ENCODE peak calls at places on chromosomes 7 and 10, in six cellular contexts. F is SK-N-SH, E is K562, A is GM12878, W is HepG2, Q is H1. X is an unnamed sample.
A peak's percentile ranks its signal among the peaks of the same experiment; 100 is the strongest.

GRCh38 chr10:111107023-111107422 is 30.2 kb downstream of the ADRA2A start:
- DNase-seq in F (no peak), E (peak; percentile 9), A (no peak), W (no peak), Q (no peak), X (no peak)

GRCh38 chr7:48760528-48761265 is 163.7 kb upstream of the CDC14C start:
- DNase-seq in F (no peak), E (no peak), A (no peak), W (no peak), Q (no peak), X (no peak)

GRCh38 chr7:96224682-96225081 is 97.2 kb downstream of the SLC25A13 start:
- DNase-seq in F (peak; percentile 51), E (peak; percentile 49), A (no peak), W (peak; percentile 16), Q (no peak), X (no peak)

GRCh38 chr7:116395125-116395791 is 104.3 kb upstream of the CAV2 start:
- DNase-seq in F (no peak), E (no peak), A (no peak), W (no peak), Q (peak; percentile 23), X (peak; percentile 94)

GRCh38 chr10:120131183-120131582 is 238.7 kb downstream of the SEC23IP start:
- DNase-seq in F (no peak), E (peak; percentile 12), A (no peak), W (no peak), Q (peak; percentile 29), X (no peak)

GRCh38 chr10:6119423-6119822 is 30.6 kb downstream of the RBM17 start:
- DNase-seq in F (no peak), E (no peak), A (no peak), W (no peak), Q (no peak), X (no peak)

GRCh38 chr10:118734477-118734876 is 20.3 kb downstream of the CACUL1 start:
- DNase-seq in F (no peak), E (no peak), A (no peak), W (no peak), Q (no peak), X (no peak)

GRCh38 chr10:593421-593820 is 96.0 kb downstream of the DIP2C start:
- DNase-seq in F (no peak), E (no peak), A (no peak), W (no peak), Q (no peak), X (no peak)

GRCh38 chr7:35799846-35800717 is 775 bp upstream of the SEPTIN7 start:
- DNase-seq in F (peak; percentile 85), E (peak; percentile 75), A (peak; percentile 19), W (peak; percentile 29), Q (peak; percentile 81), X (peak; percentile 82)

GRCh38 chr7:5636914-5637313 is 144.5 kb downstream of the RNF216 start:
- DNase-seq in F (peak; percentile 50), E (peak; percentile 56), A (no peak), W (no peak), Q (no peak), X (peak; percentile 90)

GRCh38 chr10:132110091-132110490 is 44.3 kb downstream of the JAKMIP3 start:
- DNase-seq in F (no peak), E (no peak), A (no peak), W (no peak), Q (no peak), X (no peak)

GRCh38 chr7:148708026-148708685 is 9.5 kb downstream of the CUL1 start:
- DNase-seq in F (no peak), E (no peak), A (no peak), W (no peak), Q (no peak), X (no peak)

GRCh38 chr10:33211123-33211878 is 123.2 kb downstream of the NRP1 start:
- DNase-seq in F (peak; percentile 22), E (no peak), A (no peak), W (no peak), Q (no peak), X (peak; percentile 92)

GRCh38 chr10:133278577-133279265 is 2.1 kb upstream of the ADAM8 start:
- DNase-seq in F (no peak), E (peak; percentile 85), A (no peak), W (peak; percentile 72), Q (no peak), X (peak; percentile 49)

GRCh38 chr10:11057018-11057417 is 39.3 kb downstream of the CELF2 start:
- DNase-seq in F (no peak), E (no peak), A (no peak), W (no peak), Q (no peak), X (no peak)

GRCh38 chr10:86711957-86712708 is 43.8 kb downstream of the LDB3 start:
- DNase-seq in F (peak; percentile 88), E (peak; percentile 44), A (peak; percentile 43), W (no peak), Q (no peak), X (peak; percentile 25)

GRCh38 chr7:36047254-36047653 is 105.8 kb upstream of the EEPD1 start:
- DNase-seq in F (no peak), E (no peak), A (no peak), W (no peak), Q (no peak), X (no peak)

GRCh38 chr7:128940494-128941322 is 3.0 kb downstream of the IRF5 start:
- DNase-seq in F (peak; percentile 39), E (no peak), A (peak; percentile 66), W (no peak), Q (no peak), X (no peak)

GRCh38 chr7:96266015-96266414 is 55.9 kb downstream of the SLC25A13 start:
- DNase-seq in F (no peak), E (no peak), A (no peak), W (peak; percentile 16), Q (no peak), X (no peak)

GRCh38 chr10:35765039-35765662 is 123.1 kb upstream of the FZD8 start:
- DNase-seq in F (no peak), E (peak; percentile 20), A (no peak), W (no peak), Q (no peak), X (no peak)

GRCh38 chr7:98049034-98049433 is 57.6 kb upstream of the LMTK2 start:
- DNase-seq in F (no peak), E (no peak), A (no peak), W (no peak), Q (peak; percentile 59), X (no peak)

GRCh38 chr10:35448687-35449662 is 112.7 kb downstream of the CCNY start:
- DNase-seq in F (no peak), E (peak; percentile 47), A (no peak), W (peak; percentile 81), Q (no peak), X (no peak)

GRCh38 chr7:108280136-108280535 is 150.0 kb upstream of the LAMB4 start:
- DNase-seq in F (no peak), E (no peak), A (no peak), W (no peak), Q (no peak), X (no peak)

GRCh38 chr7:5420108-5420840 is 3.4 kb downstream of the TNRC18 start:
- DNase-seq in F (peak; percentile 77), E (no peak), A (no peak), W (no peak), Q (no peak), X (no peak)

GRCh38 chr10:127467793-127468192 is 81.3 kb upstream of the NPS start:
- DNase-seq in F (no peak), E (no peak), A (no peak), W (no peak), Q (no peak), X (no peak)

DNA sequence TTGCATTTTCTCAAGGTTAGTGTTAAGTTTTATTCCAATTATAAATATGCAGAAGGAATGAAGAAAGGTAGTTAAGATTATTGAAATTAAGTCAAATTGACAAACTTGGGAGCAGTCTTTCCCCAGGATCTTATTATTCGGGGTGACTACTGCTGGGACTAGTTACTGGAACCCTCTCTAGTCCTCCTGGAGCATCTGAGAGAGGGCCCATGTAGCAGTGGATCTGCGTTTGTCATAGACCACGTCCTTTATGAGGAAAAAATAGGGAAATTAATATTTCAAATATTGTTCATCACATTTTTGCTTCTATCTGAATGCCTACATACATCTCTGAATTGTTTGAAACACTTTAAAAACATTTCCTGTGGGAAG is 41.0 kb downstream of the CNPY1 start:
- DNase-seq in F (no peak), E (no peak), A (no peak), W (no peak), Q (no peak), X (no peak)
- H3K27me3 ChIP-seq in F (peaks cover 75% of the 10 kb centered on the region), E (peaks cover 35% of the 10 kb centered on the region), A (peaks cover 19% of the 10 kb centered on the region), W (peaks cover 3% of the 10 kb centered on the region), Q (peaks cover 73% of the 10 kb centered on the region), X (peaks cover 37% of the 10 kb centered on the region)

DNA sequence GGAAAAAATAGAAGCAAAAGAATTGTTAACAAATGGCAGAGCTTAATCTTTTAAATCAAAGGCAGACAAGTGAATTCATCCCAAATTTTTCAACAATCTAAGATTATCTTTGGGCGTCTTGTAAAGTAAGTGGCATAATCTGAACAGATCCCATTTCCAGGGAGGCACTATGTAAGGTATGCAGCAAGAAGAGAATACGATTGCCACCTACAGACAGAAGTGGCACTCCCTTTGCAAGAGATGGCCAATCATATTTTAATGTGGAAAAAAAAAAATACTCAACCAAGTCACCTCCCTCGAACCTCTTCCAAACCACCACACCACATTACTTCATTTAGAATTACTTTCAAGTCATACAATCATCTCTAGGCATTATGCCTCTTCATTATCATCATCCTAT is 4.0 kb downstream of the GFRA1 start:
- DNase-seq in F (peak; percentile 22), E (no peak), A (no peak), W (no peak), Q (no peak), X (no peak)
- TF ChIP-seq CTCF in F (no peak), E (no peak), A (no peak), W (no peak), Q (no peak), X (no peak)

GRCh38 chr7:105224884-105225651 is 163.7 kb downstream of the SRPK2 start:
- DNase-seq in F (peak; percentile 36), E (peak; percentile 41), A (peak; percentile 42), W (no peak), Q (no peak), X (peak; percentile 95)
- TF ChIP-seq USF2 in F (no peak), E (no peak), A (no peak), W (no peak), Q (no peak), X (no peak)

GRCh38 chr10:13944901-13945300 is 358.1 kb downstream of the PRPF18 start:
- DNase-seq in F (no peak), E (no peak), A (no peak), W (no peak), Q (no peak), X (no peak)
- H3K27me3 ChIP-seq in F (no peaks in the 10 kb centered on the region), E (peaks cover 9% of the 10 kb centered on the region), A (no peaks in the 10 kb centered on the region), W (no peaks in the 10 kb centered on the region), Q (no peaks in the 10 kb centered on the region), X (no peaks in the 10 kb centered on the region)